ENCODE peak calls at places on chromosomes 13 and 19, in four cellular contexts. R is psoas muscle, K is endothelial cell, H is GM12878. S is an unnamed sample.

GRCh38 chr13:97122381-97122996 is 99.6 kb upstream of the MBNL2 start:
- DNase-seq in R (no peak), K (no peak), H (no peak), S (no peak)

GRCh38 chr19:14479309-14479984 is 4.3 kb upstream of the PTGER1 start:
- DNase-seq in R (no peak), K (no peak), H (no peak), S (no peak)

GRCh38 chr19:32886241-32886640 is 16.7 kb upstream of the SLC7A9 start:
- DNase-seq in R (no peak), K (no peak), H (no peak), S (no peak)

GRCh38 chr13:113584870-113585671 is 518 bp downstream of the TFDP1 start:
- DNase-seq in R (no peak), K (no peak), H (no peak), S (no peak)

GRCh38 chr13:66618702-66619101 is 611.4 kb downstream of the PCDH9 start:
- DNase-seq in R (no peak), K (no peak), H (no peak), S (no peak)

GRCh38 chr13:95813139-95813538 is 136.2 kb downstream of the DNAJC3 start:
- DNase-seq in R (no peak), K (no peak), H (no peak), S (no peak)

GRCh38 chr19:35040826-35041547 is 534 bp upstream of the HPN start:
- DNase-seq in R (peak; percentile 96), K (peak; percentile 45), H (no peak), S (peak; percentile 48)

GRCh38 chr13:46716821-46717220 is 80.1 kb downstream of the ESD start:
- DNase-seq in R (no peak), K (no peak), H (no peak), S (no peak)

GRCh38 chr13:46181799-46182490 is at the start of gene LCP1:
- DNase-seq in R (no peak), K (no peak), H (peak; percentile 97), S (no peak)

GRCh38 chr13:48344264-48344663 is 40.7 kb downstream of the RB1 start:
- DNase-seq in R (no peak), K (no peak), H (no peak), S (no peak)

GRCh38 chr19:35228177-35228930 is at the start of gene FAM187B:
- DNase-seq in R (no peak), K (no peak), H (no peak), S (no peak)

GRCh38 chr13:42271337-42272114 is 426 bp upstream of the AKAP11 start:
- DNase-seq in R (peak; percentile 91), K (peak; percentile 89), H (peak; percentile 94), S (peak; percentile 79)

GRCh38 chr19:40741527-40742390 is 8.5 kb downstream of the ACTMAP start:
- DNase-seq in R (no peak), K (no peak), H (no peak), S (no peak)

GRCh38 chr19:36113425-36113824 is 1.2 kb downstream of the POLR2I start:
- DNase-seq in R (no peak), K (no peak), H (no peak), S (no peak)

GRCh38 chr13:46160474-46161066 is 21.4 kb downstream of the LCP1 start:
- DNase-seq in R (no peak), K (peak; percentile 31), H (no peak), S (no peak)

GRCh38 chr19:1786668-1787067 is 25.4 kb downstream of the ATP8B3 start:
- DNase-seq in R (no peak), K (no peak), H (no peak), S (no peak)

GRCh38 chr13:24270639-24271131 is 38.7 kb upstream of the C1QTNF9 start:
- DNase-seq in R (peak; percentile 62), K (no peak), H (peak; percentile 38), S (no peak)

GRCh38 chr19:628168-628567 is 5.2 kb downstream of the POLRMT start:
- DNase-seq in R (no peak), K (no peak), H (no peak), S (no peak)

GRCh38 chr13:74250738-74251190 is 116.6 kb upstream of the KLF12 start:
- DNase-seq in R (no peak), K (no peak), H (no peak), S (no peak)

GRCh38 chr13:100610399-100611347 is 22.1 kb upstream of the GGACT start:
- DNase-seq in R (no peak), K (no peak), H (peak; percentile 12), S (no peak)

GRCh38 chr19:33777351-33777750 is 19.3 kb upstream of the KCTD15 start:
- DNase-seq in R (no peak), K (no peak), H (no peak), S (no peak)

GRCh38 chr13:33678084-33678483 is 139.9 kb upstream of the RFC3 start:
- DNase-seq in R (no peak), K (no peak), H (no peak), S (no peak)

GRCh38 chr19:15437355-15438123 is 12.2 kb downstream of the WIZ start:
- DNase-seq in R (no peak), K (no peak), H (no peak), S (no peak)

GRCh38 chr13:32225494-32225931 is 89.7 kb downstream of the ZAR1L start:
- DNase-seq in R (no peak), K (no peak), H (no peak), S (no peak)

GRCh38 chr19:28585796-28586195 is 627.2 kb downstream of the UQCRFS1 start:
- DNase-seq in R (no peak), K (no peak), H (no peak), S (no peak)

GRCh38 chr19:58079792-58080191 is 18.2 kb downstream of the ZSCAN18 start:
- DNase-seq in R (no peak), K (no peak), H (no peak), S (no peak)

DNA sequence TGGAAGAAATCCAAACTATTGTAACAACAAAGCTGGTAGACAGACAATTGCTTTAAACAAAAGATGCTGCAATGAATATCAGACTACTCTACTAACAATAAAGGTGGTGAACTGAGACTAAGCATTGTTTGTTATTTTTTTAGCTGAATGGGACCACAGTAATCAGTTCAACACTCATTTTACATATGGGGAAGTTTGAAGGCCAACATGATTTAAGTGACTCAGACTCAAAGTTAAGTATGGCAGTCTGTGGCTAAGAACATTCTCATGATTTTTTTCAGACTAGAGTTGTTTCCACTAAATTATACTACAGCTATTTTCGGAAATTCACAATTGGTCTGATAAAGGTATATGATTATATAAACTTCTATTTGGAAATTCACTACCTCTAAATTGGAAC is 10.4 kb downstream of the EXOSC8 start:
- DNase-seq in R (no peak), K (no peak), H (no peak), S (no peak)
- TF ChIP-seq CTCF in R (no peak), K (no peak), H (no peak), S (no peak)

GRCh38 chr19:53810891-53811290 is 13.2 kb downstream of the NLRP12 start:
- DNase-seq in R (no peak), K (no peak), H (no peak), S (no peak)

GRCh38 chr19:53812335-53812734 is 11.8 kb downstream of the NLRP12 start:
- DNase-seq in R (no peak), K (no peak), H (no peak), S (no peak)

GRCh38 chr19:53808710-53809125 is 15.4 kb downstream of the NLRP12 start:
- DNase-seq in R (no peak), K (peak; percentile 40), H (no peak), S (no peak)

GRCh38 chr19:53810187-53810546 is 13.9 kb downstream of the NLRP12 start:
- DNase-seq in R (no peak), K (no peak), H (no peak), S (no peak)

DNA sequence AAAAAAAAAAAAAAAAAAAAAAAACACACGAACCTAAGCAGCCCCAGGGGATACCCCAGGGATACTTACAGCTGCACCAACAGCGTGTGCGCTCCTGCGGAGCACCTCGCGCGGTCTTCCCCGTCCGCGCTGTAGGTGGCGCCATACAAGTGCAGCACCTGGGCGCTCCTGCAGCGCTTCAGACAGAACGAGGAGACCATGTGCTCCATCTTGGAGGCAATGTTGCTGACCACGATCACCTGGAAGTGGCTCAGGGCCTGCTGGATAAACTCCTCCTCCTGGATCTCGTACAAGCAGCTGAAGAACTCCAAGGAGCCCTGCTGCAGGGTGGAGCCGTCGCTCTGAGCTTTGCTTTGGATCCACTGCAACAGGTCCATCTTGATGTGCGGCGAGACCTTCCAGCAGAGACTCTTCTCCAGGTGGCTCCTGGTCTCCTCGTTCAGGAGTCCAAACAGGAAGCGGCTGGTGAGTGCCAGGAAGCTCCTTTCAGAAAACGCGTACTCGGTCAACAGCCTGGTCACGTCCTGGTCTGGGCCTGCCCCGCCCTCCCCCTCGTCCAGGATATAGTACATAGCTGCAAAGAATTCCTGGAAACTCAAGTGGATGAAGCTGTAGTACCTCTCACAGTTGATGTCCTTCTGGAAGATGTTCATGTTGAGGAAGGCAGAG is 14.5 kb downstream of the NLRP12 start:
- DNase-seq in R (no peak), K (peak; percentile 36), H (no peak), S (no peak)
- TF ChIP-seq CTCF in R (no peak), K (peak; percentile 59), H (no peak), S (peak; percentile 32)

GRCh38 chr13:20291037-20291436 is 58.9 kb upstream of the GJB6 start:
- DNase-seq in R (no peak), K (no peak), H (no peak), S (no peak)

GRCh38 chr13:20297181-20297580 is 65.1 kb upstream of the GJB6 start:
- DNase-seq in R (no peak), K (no peak), H (no peak), S (no peak)

GRCh38 chr13:20291675-20292074 is 59.6 kb upstream of the GJB6 start:
- DNase-seq in R (no peak), K (no peak), H (no peak), S (no peak)

GRCh38 chr13:20295956-20296355 is 63.8 kb upstream of the GJB6 start:
- DNase-seq in R (no peak), K (no peak), H (no peak), S (no peak)

DNA sequence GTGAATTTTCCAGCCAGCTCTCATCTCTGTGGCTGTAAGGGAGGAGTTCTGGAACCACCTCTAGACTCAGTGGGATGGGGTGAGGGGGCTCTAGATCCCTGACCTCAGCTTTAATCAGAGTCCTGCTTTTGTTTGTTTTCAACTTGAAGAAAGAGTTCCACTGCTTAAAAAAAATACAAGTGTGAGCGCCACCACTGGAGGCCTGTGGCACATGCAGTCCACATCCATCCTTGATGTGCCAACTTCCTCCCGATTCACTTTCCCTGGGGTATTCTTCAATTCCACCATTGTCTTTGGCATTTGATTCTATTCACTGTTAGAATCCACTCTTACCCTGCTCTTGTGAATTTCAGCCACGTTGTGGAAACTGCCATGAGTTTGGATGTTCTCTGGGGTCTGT is 62.4 kb upstream of the GJB6 start:
- DNase-seq in R (no peak), K (no peak), H (no peak), S (no peak)
- TF ChIP-seq CTCF in R (no peak), K (peak; percentile 55), H (no peak), S (peak; percentile 37)

DNA sequence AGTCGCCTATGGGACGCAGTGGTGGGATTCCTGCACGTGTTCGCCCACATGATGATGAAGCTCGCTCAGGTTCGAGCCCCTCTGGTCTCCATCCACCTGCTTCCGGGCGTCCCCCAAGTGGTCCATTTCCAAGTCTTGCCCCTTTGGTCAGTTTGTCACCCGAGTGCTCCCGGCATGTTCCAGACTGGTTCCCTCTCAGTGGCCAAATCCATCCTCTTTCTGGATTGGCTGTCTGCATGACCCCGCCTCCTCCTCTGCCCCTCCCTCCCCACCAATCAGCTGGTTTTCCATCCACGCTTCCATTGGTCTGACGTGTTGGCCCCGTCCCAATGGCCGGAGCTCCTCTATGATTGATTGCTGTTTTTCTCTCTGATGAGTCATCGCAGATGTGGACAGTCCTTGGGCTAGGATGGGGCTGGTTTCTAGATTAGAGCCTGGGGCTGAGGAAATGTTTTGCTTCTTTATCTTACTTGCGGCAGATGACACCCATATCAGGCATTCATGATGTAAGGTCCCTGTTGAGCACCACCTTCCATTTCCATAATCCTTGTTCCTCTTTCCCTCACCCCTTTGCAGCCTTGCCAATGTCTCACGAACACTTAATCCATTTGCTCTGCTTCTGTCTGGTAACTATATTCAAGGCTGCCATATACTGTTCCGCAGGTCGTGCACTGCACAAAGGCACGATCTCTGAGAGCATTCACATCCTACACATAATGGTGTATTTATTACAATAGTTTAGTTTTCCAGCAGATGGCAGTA is 73.8 kb downstream of the MAP4K1 start:
- DNase-seq in R (peak; percentile 85), K (no peak), H (peak; percentile 64), S (no peak)
- TF ChIP-seq CTCF in R (peak; percentile 33), K (peak; percentile 33), H (peak; percentile 69), S (peak; percentile 58)

S was measured in progenitor cell of endocrine pancreas.